ENCODE peak calls at places on chromosomes 16 and 17, in five cellular contexts. N is psoas muscle, M is ovary, X is tibial artery, L is astrocyte of the cerebellum. B is an unnamed sample.

GRCh38 chr16:1641261-1641660 is 29.1 kb downstream of the CRAMP1 start:
- DNase-seq in N (no peak), M (no peak), X (no peak), L (no peak), B (no peak)

GRCh38 chr16:23650674-23651073 is 9.4 kb downstream of the DCTN5 start:
- DNase-seq in N (no peak), M (no peak), X (no peak), L (no peak), B (no peak)

GRCh38 chr17:42387663-42388380 is 420 bp downstream of the STAT3 start:
- DNase-seq in N (peak), M (peak), X (peak), L (no peak), B (no peak)

GRCh38 chr17:68613739-68614298 is 12.7 kb upstream of the FAM20A start:
- DNase-seq in N (peak), M (no peak), X (peak), L (no peak), B (no peak)

GRCh38 chr16:88769617-88770458 is 15.2 kb downstream of the PIEZO1 start:
- DNase-seq in N (no peak), M (no peak), X (no peak), L (no peak), B (no peak)

GRCh38 chr17:65220732-65221131 is 83.6 kb downstream of the RGS9 start:
- DNase-seq in N (no peak), M (no peak), X (no peak), L (no peak), B (no peak)

GRCh38 chr17:40321502-40322416 is 12.8 kb downstream of the RARA start:
- DNase-seq in N (peak), M (peak), X (peak), L (no peak), B (no peak)

GRCh38 chr17:67458203-67458602 is 81.1 kb downstream of the PITPNC1 start:
- DNase-seq in N (no peak), M (no peak), X (no peak), L (no peak), B (no peak)

DNA sequence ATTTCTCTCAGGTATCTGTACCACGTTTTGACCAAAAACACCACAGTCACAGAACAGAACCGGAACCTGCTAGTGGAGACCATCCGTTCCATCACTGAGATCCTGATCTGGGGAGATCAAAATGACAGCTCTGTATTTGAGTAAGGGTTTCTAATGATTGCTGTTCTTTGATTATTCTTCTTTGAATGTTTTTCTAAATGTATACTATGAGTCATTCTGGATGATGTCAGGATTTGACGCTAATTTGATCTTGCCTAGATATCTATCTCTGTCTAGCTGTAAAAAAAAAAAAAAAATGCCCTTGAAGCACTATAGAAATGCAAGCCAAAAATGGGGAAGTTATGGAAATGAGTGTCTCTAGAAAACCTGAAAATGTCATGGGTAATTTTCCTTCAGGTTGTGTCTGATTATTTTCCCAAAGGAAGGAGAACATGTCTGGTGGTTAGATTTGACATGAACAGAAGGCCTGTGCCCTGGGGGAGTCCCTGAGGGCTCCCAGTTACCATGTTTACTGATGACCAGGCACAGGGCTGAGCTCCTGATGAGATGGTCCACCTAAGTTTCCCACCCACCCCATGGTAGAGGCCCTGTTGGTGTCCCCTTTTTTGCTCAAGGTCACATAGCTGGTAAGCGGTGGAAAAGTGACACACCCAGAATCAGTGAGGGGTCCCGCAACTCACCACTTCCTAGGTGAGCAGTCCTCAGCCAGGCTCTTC is 13.6 kb downstream of the CLEC16A start:
- DNase-seq in N (no peak), M (no peak), X (no peak), L (no peak), B (no peak)
- H3K4me3 ChIP-seq in N (no peak), M (no peak), X (no peak), L (no peak), B (no peak)

GRCh38 chr16:78004501-78004900 is 17.8 kb upstream of the CLEC3A start:
- DNase-seq in N (no peak), M (no peak), X (no peak), L (no peak), B (no peak)

GRCh38 chr16:78005881-78006280 is 16.5 kb upstream of the CLEC3A start:
- DNase-seq in N (no peak), M (no peak), X (no peak), L (no peak), B (no peak)

GRCh38 chr16:78002915-78003538 is 19.3 kb upstream of the CLEC3A start:
- DNase-seq in N (peak), M (peak), X (peak), L (peak), B (peak)

GRCh38 chr16:78007121-78007520 is 15.2 kb upstream of the CLEC3A start:
- DNase-seq in N (no peak), M (no peak), X (no peak), L (no peak), B (no peak)
- H3K4me3 ChIP-seq in N (no peak), M (no peak), X (no peak), L (no peak), B (no peak)

DNA sequence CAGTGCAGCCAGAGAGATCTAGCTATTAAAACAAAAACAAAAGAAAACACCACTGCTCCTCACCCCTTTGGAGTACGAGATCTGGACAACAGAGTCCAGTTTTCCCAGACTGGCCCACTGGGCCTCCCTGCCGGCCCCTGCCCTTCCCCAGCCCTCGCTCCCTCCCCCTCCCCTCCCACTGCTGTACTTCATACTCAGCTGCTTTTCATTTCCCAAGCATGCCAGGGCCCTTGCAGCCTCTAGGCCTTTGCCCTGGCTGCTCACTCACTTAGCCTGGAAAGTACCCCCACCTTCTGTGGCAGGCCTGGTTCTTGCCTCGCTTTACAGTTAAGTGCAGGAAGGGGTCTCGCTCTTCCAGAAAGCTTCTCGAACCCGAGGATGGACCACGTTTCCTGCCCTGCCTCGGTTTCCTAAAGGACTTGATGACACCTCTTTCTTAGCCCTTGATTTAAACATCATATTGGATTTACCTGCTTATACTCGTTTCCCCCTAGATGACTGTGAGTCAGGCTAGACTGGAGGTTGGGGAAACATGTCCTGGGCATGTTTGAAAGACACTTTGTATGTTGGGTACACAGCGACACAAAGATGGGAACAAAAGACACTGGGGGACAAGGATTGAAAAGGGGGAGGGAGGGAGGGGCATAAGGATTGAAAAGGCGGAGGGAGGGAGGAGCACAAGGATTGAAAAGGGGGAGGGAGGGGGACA is 30.1 kb downstream of the SDK2 start:
- DNase-seq in N (no peak), M (no peak), X (no peak), L (no peak), B (no peak)
- H3K4me3 ChIP-seq in N (no peak), M (no peak), X (no peak), L (no peak), B (no peak)

DNA sequence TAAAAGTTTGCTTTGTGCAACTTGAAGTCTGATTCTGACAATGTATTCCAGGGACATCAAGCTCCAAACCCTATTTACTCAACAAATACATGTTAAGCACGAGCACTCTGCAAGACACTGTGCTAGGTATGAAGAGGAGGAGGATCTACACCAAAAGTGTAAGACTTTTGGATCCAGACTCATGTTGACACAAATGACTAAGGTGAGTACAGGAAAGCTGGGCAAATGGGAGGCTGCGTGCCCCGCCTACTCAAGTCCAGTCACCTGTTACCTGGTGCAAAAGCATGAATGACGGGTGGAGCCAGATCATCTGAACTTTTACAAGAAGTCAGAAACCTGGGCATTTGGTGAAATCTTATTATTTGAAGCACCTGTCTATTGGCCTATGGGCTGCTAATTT is 120.7 kb downstream of the ABCC12 start:
- DNase-seq in N (no peak), M (no peak), X (no peak), L (no peak), B (no peak)
- H3K4me3 ChIP-seq in N (no peak), M (no peak), X (no peak), L (no peak), B (no peak)

GRCh38 chr17:79023180-79023705 is 726 bp upstream of the C1QTNF1 start:
- DNase-seq in N (no peak), M (no peak), X (no peak), L (no peak), B (no peak)
- H3K4me3 ChIP-seq in N (peak), M (no peak), X (peak), L (no peak), B (no peak)

GRCh38 chr16:70448075-70448474 is 6.3 kb upstream of the FCSK start:
- DNase-seq in N (no peak), M (no peak), X (no peak), L (no peak), B (no peak)
- H3K4me3 ChIP-seq in N (no peak), M (no peak), X (no peak), L (no peak), B (no peak)

DNA sequence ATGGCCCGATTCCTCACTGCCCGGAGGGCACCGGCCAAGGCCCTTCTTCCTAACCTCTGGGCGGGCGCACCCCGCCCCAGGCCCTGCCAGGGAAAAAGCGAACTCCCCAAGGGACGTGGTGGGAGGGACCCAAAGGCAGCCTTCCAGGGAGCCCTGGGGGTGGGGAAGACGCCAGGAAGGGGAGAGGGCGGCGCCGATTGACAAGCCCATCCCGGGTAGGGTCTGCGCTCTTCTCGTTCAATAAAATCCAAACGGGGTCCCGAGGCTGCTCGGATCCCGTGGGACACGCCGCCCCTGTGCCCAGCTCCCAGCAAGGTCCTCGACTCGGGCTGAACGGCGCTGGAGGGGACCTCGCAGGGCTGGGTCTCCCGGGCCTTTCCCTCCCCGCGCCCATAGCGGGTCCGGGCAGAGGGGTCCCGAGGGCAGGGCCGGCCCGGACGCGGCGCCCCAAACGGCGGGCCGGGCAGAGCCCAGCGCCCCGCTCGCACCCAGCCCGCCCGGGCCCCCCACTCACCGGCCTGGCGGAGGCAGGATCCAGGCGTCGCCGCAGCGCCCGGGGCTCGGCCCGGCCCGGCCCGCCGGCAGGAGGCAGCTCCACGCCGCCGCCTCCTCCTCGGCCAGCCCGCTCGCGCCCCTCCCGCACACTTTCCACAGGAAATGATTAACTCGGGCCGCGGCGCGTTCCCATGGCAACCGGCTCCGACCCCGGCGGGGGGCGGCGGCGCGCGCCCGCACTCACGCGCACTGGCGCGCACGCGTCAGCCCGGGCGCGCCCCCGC is at the start of gene KIFC3:
- DNase-seq in N (peak), M (peak), X (peak), L (no peak), B (no peak)
- H3K4me3 ChIP-seq in N (peak), M (peak), X (peak), L (peak), B (peak)

DNA sequence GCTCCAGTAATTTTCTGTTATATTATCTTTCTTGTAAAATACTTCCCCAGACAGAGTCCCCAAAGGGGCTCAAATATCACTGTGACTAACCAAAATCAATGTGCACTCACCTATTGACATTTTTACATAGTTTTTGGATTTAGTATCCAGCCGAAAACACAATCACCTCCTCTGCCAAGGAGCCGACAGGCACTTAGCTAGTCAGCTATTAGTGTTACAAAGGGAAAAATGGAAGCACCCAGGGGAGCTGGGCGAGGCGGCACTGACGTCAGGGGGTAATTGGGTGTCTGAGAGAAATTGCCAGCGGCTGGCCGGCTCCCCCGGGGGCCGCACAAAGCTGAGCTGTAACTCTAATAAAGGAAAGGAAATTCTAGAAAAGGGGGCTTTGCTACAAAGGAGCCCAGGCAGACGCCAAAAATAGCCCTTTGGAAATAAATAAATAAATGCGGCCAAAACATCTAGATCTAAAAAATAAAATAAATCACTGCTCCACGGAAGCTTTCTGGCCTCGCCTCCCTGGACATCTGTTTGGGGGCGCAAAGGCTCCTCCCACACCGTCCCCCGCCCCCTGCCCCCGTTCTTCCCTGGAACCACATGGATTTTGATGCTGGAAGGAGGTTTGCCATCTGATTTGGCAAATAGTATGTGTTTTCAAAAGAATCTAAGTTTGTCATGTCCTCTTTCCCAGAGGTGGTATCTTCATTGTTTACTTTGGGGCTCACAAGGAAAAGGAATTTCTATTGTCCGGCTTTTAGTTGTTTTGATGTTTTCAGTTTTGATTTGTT is 156.8 kb downstream of the ZNF423 start:
- DNase-seq in N (peak), M (peak), X (peak), L (no peak), B (no peak)
- H3K4me3 ChIP-seq in N (peak), M (peak), X (peak), L (no peak), B (no peak)

DNA sequence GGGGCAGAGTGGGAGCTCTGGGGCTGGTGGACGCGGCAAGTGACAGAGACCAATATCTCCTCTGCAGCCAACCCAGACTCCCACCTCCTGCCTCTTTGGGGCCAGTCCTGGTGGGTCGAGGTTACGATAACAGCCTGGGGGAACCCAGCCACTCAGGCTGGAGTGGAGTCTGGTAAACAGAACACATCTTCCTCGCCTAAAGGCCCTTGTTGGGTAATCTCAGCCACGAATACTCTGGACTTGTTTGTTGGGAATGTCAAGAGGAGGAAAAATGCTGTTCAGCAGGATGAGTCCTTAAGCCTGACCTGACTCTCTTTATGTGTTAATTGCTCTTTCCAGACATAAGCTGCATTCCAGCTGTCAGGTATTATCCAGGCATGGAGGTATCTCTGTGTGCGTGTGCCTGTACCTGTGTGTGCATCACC is 8.0 kb upstream of the SPNS2 start:
- DNase-seq in N (no peak), M (no peak), X (no peak), L (no peak), B (no peak)
- H3K4me3 ChIP-seq in N (no peak), M (no peak), X (no peak), L (no peak), B (no peak)

DNA sequence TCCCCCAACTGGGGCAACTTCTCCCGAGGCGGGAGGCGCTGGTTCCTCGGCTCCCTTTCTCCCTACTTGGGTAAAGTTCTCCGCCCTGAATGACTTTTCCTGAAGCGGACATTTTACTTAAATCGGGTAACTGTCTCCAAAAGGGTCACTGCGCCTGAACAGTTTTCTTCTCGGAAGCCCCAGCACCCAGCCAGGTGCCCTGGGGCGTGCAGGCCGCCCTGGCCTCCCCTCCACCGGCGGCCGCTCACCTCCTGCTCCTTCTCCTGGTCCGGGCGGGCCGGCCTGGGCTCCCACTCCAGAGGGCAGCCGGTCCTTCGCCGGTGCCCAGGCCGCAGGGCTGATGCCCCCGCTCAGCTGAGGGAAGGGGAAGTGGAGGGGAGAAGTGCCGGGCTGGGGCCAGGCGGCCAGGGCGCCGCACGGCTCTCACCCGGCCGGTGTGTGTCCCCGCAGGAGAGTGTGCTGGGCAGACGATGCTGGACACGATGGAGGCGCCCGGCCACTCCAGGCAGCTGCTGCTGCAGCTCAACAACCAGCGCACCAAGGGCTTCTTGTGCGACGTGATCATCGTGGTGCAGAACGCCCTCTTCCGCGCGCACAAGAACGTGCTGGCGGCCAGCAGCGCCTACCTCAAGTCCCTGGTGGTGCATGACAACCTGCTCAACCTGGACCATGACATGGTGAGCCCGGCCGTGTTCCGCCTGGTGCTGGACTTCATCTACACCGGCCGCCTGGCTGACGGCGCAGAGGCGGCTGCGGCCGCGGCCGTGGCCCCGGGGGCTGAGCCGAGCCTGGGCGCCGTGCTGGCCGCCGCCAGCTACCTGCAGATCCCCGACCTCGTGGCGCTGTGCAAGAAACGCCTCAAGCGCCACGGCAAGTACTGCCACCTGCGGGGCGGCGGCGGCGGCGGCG is 1.6 kb downstream of the HIC1 start:
- DNase-seq in N (peak), M (peak), X (no peak), L (no peak), B (no peak)
- H3K4me3 ChIP-seq in N (peak), M (peak), X (peak), L (peak), B (peak)